ENCODE peak calls at places on chromosomes 12 and 14, in four cellular contexts. Q is PC-3, U is neural progenitor cell, M is GM23248. T is an unnamed sample. For H3K4me1 and H3K27me3, the result is how much of the 10 kb centered on the place peaks cover.

GRCh38 chr12:29054790-29055663 is 94.1 kb upstream of the FAR2 start:
- DNase-seq in M (no peak), Q (no peak), U (no peak), T (no peak)

GRCh38 chr12:6547987-6548386 is 7.9 kb downstream of the IFFO1 start:
- DNase-seq in U (no peak), Q (peak), M (peak), T (no peak)

GRCh38 chr12:54475542-54475941 is 2.1 kb upstream of the GTSF1 start:
- DNase-seq in Q (peak), M (peak), U (no peak), T (no peak)

GRCh38 chr12:55051197-55051920 is 31.6 kb downstream of the NEUROD4 start:
- DNase-seq in Q (no peak), M (no peak), U (no peak), T (no peak)

GRCh38 chr14:28762949-28763313 is 3.7 kb upstream of the FOXG1 start:
- DNase-seq in M (no peak), Q (no peak), U (peak), T (no peak)

GRCh38 chr14:64447890-64448667 is 17.2 kb upstream of the AKAP5 start:
- DNase-seq in Q (no peak), M (no peak), U (no peak), T (no peak)

GRCh38 chr12:2551097-2551496 is 243.7 kb upstream of the FKBP4 start:
- DNase-seq in M (no peak), U (no peak), Q (no peak), T (no peak)

GRCh38 chr12:11729439-11730150 is 80.1 kb downstream of the ETV6 start:
- DNase-seq in M (no peak), Q (no peak), U (no peak), T (no peak)

GRCh38 chr12:11824069-11824468 is 174.6 kb downstream of the ETV6 start:
- DNase-seq in Q (no peak), M (no peak), U (no peak), T (no peak)

GRCh38 chr14:64201296-64201695 is 92.9 kb downstream of the ESR2 start:
- DNase-seq in U (no peak), Q (no peak), M (no peak), T (no peak)

GRCh38 chr12:54998958-54999510 is 14.5 kb upstream of the TESPA1 start:
- DNase-seq in U (no peak), Q (peak), M (no peak), T (no peak)

GRCh38 chr14:76091036-76091435 is 60.7 kb upstream of the GPATCH2L start:
- DNase-seq in M (peak), Q (peak), U (peak), T (peak)

GRCh38 chr12:77893918-77894317 is 63.2 kb downstream of the NAV3 start:
- DNase-seq in U (no peak), M (no peak), Q (peak), T (peak)

GRCh38 chr12:57138526-57139272 is 8.7 kb downstream of the LRP1-AS start:
- DNase-seq in Q (no peak), U (no peak), M (peak), T (peak)

GRCh38 chr14:22071001-22071400 is 397.4 kb upstream of the OR4E1 start:
- DNase-seq in M (no peak), U (no peak), Q (no peak), T (no peak)

GRCh38 chr14:29016050-29016900 is 249.7 kb downstream of the FOXG1 start:
- DNase-seq in U (peak), M (peak), Q (peak), T (peak)

GRCh38 chr12:123891516-123892179 is 81.0 kb downstream of the CCDC92 start:
- DNase-seq in Q (no peak), U (peak), M (peak), T (no peak)

GRCh38 chr14:53993920-53994607 is 37.4 kb upstream of the BMP4 start:
- DNase-seq in M (no peak), Q (no peak), U (no peak), T (no peak)

GRCh38 chr12:109888179-109889020 is 8.1 kb upstream of the GLTP start:
- DNase-seq in Q (peak), U (no peak), M (peak), T (no peak)

GRCh38 chr12:69886715-69887114 is 61.7 kb downstream of the MYRFL start:
- DNase-seq in Q (no peak), U (no peak), M (no peak), T (no peak)

GRCh38 chr14:21675566-21675965 is 1.9 kb upstream of the OR4E1 start:
- DNase-seq in Q (no peak), U (no peak), M (no peak), T (no peak)

GRCh38 chr14:103432627-103433026 is 47.4 kb downstream of the MARK3 start:
- DNase-seq in M (no peak), U (no peak), Q (no peak), T (no peak)

GRCh38 chr14:103433902-103434563 is 48.8 kb downstream of the MARK3 start:
- DNase-seq in U (no peak), Q (no peak), M (no peak), T (no peak)

GRCh38 chr14:103427485-103428443 is 42.5 kb downstream of the MARK3 start:
- DNase-seq in U (peak), Q (peak), M (peak), T (no peak)

GRCh38 chr14:103422981-103423600 is 37.9 kb downstream of the MARK3 start:
- DNase-seq in Q (no peak), U (no peak), M (peak), T (no peak)

DNA sequence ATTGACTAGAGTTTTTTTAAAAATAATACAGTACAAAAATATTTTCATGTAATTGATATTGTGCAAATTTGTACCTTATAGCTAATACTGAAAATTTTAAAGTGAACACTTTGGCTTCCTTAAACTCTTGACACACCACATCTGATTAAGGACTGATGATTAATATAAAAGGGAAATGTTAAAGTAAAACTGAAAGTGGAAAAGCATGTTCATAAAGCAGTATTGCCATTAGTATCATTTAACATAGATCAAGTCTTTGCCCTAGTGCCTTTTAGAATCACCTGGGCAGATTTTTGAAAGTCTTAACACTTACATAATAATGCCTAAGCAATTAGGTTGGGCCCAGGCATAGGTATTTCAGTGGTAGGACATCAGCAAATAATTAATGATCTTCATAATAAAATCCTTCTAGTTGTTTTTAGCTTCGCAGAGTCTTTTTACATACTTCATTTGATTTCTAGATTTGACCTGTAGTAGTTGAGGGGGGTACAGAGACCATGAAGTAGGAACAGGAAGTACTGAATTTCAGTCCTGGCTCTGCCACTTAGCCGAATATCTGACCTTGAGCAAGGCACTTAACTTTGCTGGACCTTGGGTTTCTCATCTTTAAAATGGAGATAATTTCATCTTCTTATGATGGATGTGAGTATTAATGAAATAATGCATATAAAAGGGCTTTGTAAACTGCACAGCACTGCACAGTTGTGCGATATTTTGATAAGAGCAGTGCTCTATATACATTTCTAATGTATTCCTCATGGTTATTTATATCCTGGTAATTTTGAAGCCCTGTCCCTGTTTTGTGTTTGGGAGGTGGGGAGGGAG is 43.7 kb downstream of the MARK3 start:
- DNase-seq in U (no peak), Q (no peak), M (peak), T (no peak)
- TF ChIP-seq EZH2phosphoT487 in U (no peak), Q (no peak), M (no peak), T (no peak)

GRCh38 chr12:108677381-108677780 is 43.7 kb upstream of the SELPLG start:
- DNase-seq in U (no peak), Q (no peak), M (no peak), T (no peak)

GRCh38 chr12:108675792-108676191 is 42.1 kb upstream of the SELPLG start:
- DNase-seq in Q (no peak), U (no peak), M (no peak), T (no peak)

GRCh38 chr12:108678070-108678730 is 44.5 kb upstream of the SELPLG start:
- DNase-seq in U (no peak), Q (no peak), M (no peak), T (no peak)

GRCh38 chr12:108681317-108681716 is 47.6 kb upstream of the SELPLG start:
- DNase-seq in M (no peak), Q (no peak), U (no peak), T (no peak)

GRCh38 chr12:108679282-108679681 is 45.6 kb upstream of the SELPLG start:
- DNase-seq in U (no peak), M (no peak), Q (no peak), T (no peak)
- H3K4me1 ChIP-seq in U (under half), M (under half), Q (under half), T (under half)

GRCh38 chr12:68870443-68870842 is 62.5 kb downstream of the MDM2 start:
- DNase-seq in M (no peak), U (no peak), Q (no peak), T (no peak)

GRCh38 chr12:68868043-68868790 is 60.2 kb downstream of the MDM2 start:
- DNase-seq in U (no peak), Q (no peak), M (no peak), T (no peak)

GRCh38 chr12:68870011-68870410 is 62.0 kb downstream of the MDM2 start:
- DNase-seq in U (no peak), M (no peak), Q (no peak), T (no peak)

GRCh38 chr12:68865399-68866154 is 57.6 kb downstream of the MDM2 start:
- DNase-seq in M (no peak), Q (no peak), U (no peak), T (no peak)

GRCh38 chr12:68867606-68868005 is 59.6 kb downstream of the MDM2 start:
- DNase-seq in Q (no peak), M (no peak), U (peak), T (no peak)
- H3K27me3 ChIP-seq in Q (under half), M (under half), U (under half), T (under half)

GRCh38 chr12:645563-646071 is 17.6 kb downstream of the NINJ2 start:
- DNase-seq in M (peak), Q (peak), U (no peak), T (no peak)
- TF ChIP-seq EZH2phosphoT487 in M (no peak), Q (no peak), U (no peak), T (no peak)

DNA sequence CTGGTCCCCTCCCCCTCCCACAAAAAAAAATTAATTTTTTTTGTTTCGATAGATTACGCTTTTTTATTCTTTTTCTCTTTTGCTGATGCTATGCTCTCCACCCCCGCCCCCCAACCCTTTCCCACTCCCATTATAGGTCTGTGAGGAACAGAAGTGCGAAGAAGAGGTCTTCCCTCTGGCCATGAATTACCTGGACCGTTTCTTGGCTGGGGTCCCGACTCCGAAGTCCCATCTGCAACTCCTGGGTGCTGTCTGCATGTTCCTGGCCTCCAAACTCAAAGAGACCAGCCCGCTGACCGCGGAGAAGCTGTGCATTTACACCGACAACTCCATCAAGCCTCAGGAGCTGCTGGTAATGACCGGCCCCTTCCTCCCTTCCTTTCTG is 2.3 kb downstream of the CCND2 start:
- DNase-seq in U (peak), Q (no peak), M (no peak), T (no peak)
- H3K4me1 ChIP-seq in U (under half), Q (under half), M (under half), T (half or more)

GRCh38 chr12:130672122-130672825 is 43.8 kb downstream of the RIMBP2 start:
- DNase-seq in M (no peak), U (no peak), Q (no peak), T (no peak)

GRCh38 chr12:130674676-130675075 is 41.4 kb downstream of the RIMBP2 start:
- DNase-seq in Q (no peak), M (no peak), U (no peak), T (no peak)

GRCh38 chr12:130675791-130676190 is 40.3 kb downstream of the RIMBP2 start:
- DNase-seq in Q (no peak), M (no peak), U (no peak), T (no peak)

GRCh38 chr12:130673036-130673705 is 42.9 kb downstream of the RIMBP2 start:
- DNase-seq in Q (no peak), M (no peak), U (no peak), T (no peak)

DNA sequence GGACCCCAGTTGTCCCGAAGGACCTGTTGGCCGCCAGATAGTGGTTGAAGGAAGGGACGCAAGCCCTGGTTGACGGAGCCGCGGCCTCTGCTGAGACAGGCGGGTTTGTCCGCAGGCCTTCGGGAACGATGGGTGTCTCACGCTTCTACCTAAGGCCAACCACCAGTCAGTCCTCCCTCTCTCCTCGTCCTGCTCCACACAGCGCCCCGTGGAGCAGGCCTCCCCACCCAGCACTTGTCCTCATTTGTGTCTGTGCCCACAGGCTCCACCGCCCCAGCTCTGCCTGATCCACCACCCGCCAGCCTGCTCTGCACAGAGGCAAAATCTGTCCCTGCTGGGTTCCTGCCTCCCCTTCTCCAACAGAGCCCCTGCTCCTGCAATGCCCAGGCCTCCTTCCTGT is 41.0 kb downstream of the RIMBP2 start:
- DNase-seq in U (no peak), Q (no peak), M (no peak), T (no peak)
- H3K27me3 ChIP-seq in U (under half), Q (under half), M (under half), T (under half)

DNA sequence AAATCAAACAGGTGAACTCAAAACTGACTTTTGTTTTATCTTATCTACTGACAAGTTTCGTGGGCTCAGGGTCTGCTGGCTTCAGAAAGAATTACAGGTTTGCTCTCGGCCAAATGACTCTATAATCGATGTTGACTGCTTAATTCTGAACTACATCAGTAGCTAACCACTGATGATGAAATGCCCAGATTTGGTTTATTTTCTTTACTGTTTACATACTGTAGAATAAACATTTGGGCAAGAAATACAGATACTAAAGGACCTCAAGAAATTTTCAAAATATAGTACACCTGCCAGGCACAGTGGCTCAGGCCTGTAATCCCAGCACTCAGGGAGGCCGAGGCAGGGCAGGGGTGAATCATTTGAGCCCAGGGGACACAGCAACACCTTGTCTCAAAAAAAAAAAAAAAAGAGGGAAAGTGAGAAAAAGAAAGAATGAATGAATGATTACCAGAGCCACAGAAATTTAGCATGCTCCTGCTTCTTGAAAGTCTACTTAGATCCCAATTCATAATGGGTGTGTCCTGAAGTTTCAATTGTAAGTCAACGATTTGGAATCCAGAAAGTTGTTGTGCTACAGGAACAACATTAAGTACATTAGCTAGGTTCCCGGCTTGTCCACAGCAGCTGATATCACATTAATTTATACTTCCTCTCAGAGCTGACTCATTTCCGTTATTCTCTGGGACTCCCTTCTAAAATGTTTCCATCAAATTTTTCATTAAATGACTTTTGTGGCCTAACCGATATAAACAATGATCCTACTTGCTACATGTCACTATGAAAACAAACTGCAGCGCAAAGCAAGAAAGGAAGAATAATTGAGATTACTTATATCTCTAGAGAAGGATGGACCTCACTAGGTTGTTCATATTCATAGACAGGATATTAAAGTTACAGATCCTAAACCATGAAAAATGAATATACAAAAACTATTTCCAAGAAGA is 134.3 kb downstream of the MED13L start:
- DNase-seq in Q (peak), M (peak), U (no peak), T (no peak)
- TF ChIP-seq EZH2phosphoT487 in Q (no peak), M (peak), U (no peak), T (no peak)

GRCh38 chr12:113099364-113099763 is 36.2 kb downstream of the RASAL1 start:
- DNase-seq in U (no peak), M (no peak), Q (no peak), T (no peak)

GRCh38 chr12:113101751-113102150 is 33.8 kb downstream of the RASAL1 start:
- DNase-seq in M (no peak), U (no peak), Q (no peak), T (no peak)

GRCh38 chr12:113097716-113098427 is 37.7 kb downstream of the RASAL1 start:
- DNase-seq in M (peak), Q (no peak), U (peak), T (no peak)

GRCh38 chr12:113098428-113099028 is 37.0 kb downstream of the RASAL1 start:
- DNase-seq in M (peak), U (peak), Q (peak), T (peak)

GRCh38 chr12:113099764-113100163 is 35.8 kb downstream of the RASAL1 start:
- DNase-seq in U (no peak), M (no peak), Q (no peak), T (no peak)
- H3K4me1 ChIP-seq in U (under half), M (under half), Q (under half), T (under half)

DNA sequence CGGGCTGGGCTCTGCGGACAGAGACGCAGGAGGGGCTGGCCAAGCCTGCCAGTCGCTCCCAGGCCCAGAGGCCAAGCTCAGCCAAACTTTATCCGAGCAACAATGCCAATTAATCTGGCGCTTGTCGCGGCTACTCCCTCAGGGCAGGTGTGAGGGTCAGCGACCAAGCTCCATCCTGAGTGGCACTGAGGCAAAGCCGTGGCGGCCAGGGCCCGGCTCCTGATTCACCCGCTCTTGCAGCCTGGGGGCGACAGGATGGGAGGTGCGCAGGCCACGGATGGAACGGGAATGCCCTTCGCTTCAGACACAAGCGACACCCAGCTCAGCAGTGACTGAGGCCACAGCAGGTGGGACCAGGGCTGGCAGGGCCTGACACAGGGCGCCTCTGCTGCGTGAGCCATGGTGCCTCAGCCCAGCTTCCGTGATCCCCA is 44.1 kb downstream of the GALNT9 start:
- DNase-seq in Q (peak), U (no peak), M (no peak), T (no peak)
- H3K27me3 ChIP-seq in Q (under half), U (half or more), M (under half), T (under half)

GRCh38 chr12:117216686-117217085 is 26.4 kb upstream of the FBXO21 start:
- DNase-seq in M (no peak), U (no peak), Q (no peak), T (no peak)
- TF ChIP-seq EZH2phosphoT487 in M (no peak), U (no peak), Q (no peak), T (no peak)

T was measured in hepatocyte.